ENCODE peak calls at places on chromosomes 6 and 20, in eight cellular contexts. L is activated gamma-delta T cell treated with Interleukin-2 at 50 U/mL for 16 hours; V is neural crest cell; R is 8988T; E is stimulated activated CD8-positive, alpha-beta memory T cell treated with anti-CD3 and anti-CD28 coated beads, Interleukin-4, amount 100 ng/mL, for 1 hour; I is choroid plexus epithelial cell; U is MM.1S; M is lung. W is an unnamed sample.

GRCh38 chr20:62936996-62937352 is 973 bp upstream of the GID8 start:
- DNase-seq in L (no peak), V (no peak), R (no peak), E (no peak), I (peak), U (peak), M (no peak), W (no peak)

GRCh38 chr6:45599053-45599452 is 221.3 kb upstream of the SUPT3H start:
- DNase-seq in L (no peak), V (no peak), R (no peak), E (no peak), I (peak), U (no peak), M (no peak), W (no peak)

GRCh38 chr6:43856005-43856765 is 86.2 kb downstream of the VEGFA start:
- DNase-seq in L (no peak), V (no peak), R (peak), E (no peak), I (peak), U (no peak), M (peak), W (no peak)

GRCh38 chr20:39214778-39215177 is 252.6 kb downstream of the DHX35 start:
- DNase-seq in L (no peak), V (no peak), R (no peak), E (no peak), I (no peak), U (no peak), M (no peak), W (no peak)

GRCh38 chr6:147244832-147245231 is 40.6 kb downstream of the STXBP5 start:
- DNase-seq in L (no peak), V (no peak), R (no peak), E (no peak), I (peak), U (no peak), M (no peak), W (no peak)

GRCh38 chr20:35008411-35009342 is 53.0 kb downstream of the MYH7B start:
- DNase-seq in L (no peak), V (no peak), R (no peak), E (no peak), I (no peak), U (no peak), M (no peak), W (no peak)

GRCh38 chr6:147283460-147283859 is 79.2 kb downstream of the STXBP5 start:
- DNase-seq in L (no peak), V (no peak), R (no peak), E (no peak), I (no peak), U (no peak), M (no peak), W (no peak)

GRCh38 chr6:7249946-7250643 is 62.9 kb downstream of the SSR1 start:
- DNase-seq in L (no peak), V (no peak), R (no peak), E (no peak), I (no peak), U (no peak), M (no peak), W (no peak)

GRCh38 chr6:167314180-167314821 is 10.6 kb upstream of the TTLL2 start:
- DNase-seq in L (no peak), V (no peak), R (no peak), E (no peak), I (no peak), U (no peak), M (no peak), W (peak)

GRCh38 chr6:5541751-5542432 is 280.6 kb downstream of the FARS2 start:
- DNase-seq in L (no peak), V (no peak), R (no peak), E (no peak), I (peak), U (no peak), M (no peak), W (peak)

GRCh38 chr6:15430947-15431405 is 185.1 kb downstream of the JARID2 start:
- DNase-seq in L (no peak), V (no peak), R (no peak), E (no peak), I (peak), U (no peak), M (no peak), W (no peak)

GRCh38 chr20:34538671-34539123 is 19.8 kb upstream of the MAP1LC3A start:
- DNase-seq in L (peak), V (peak), R (no peak), E (no peak), I (peak), U (peak), M (peak), W (no peak)

GRCh38 chr6:139016337-139017213 is 12.0 kb upstream of the ABRACL start:
- DNase-seq in L (no peak), V (no peak), R (no peak), E (no peak), I (no peak), U (no peak), M (no peak), W (no peak)

GRCh38 chr20:24027229-24027628 is 38.6 kb upstream of the GGTLC1 start:
- DNase-seq in L (peak), V (no peak), R (no peak), E (peak), I (peak), U (peak), M (peak), W (no peak)

GRCh38 chr6:105965042-105965760 is 120.9 kb upstream of the PRDM1 start:
- DNase-seq in L (no peak), V (no peak), R (no peak), E (no peak), I (no peak), U (no peak), M (no peak), W (no peak)

GRCh38 chr6:18293192-18293904 is 29.0 kb upstream of the DEK start:
- DNase-seq in L (no peak), V (no peak), R (no peak), E (no peak), I (peak), U (no peak), M (no peak), W (no peak)

GRCh38 chr20:17505664-17506517 is 25.3 kb downstream of the BFSP1 start:
- DNase-seq in L (peak), V (no peak), R (no peak), E (no peak), I (peak), U (no peak), M (no peak), W (no peak)

GRCh38 chr20:5722927-5723326 is 27.3 kb upstream of the SHLD1 start:
- DNase-seq in L (peak), V (no peak), R (no peak), E (no peak), I (no peak), U (no peak), M (no peak), W (no peak)

GRCh38 chr20:53032021-53033001 is 60.2 kb downstream of the TSHZ2 start:
- DNase-seq in L (no peak), V (no peak), R (no peak), E (no peak), I (peak), U (no peak), M (peak), W (no peak)

GRCh38 chr20:18443841-18444240 is 23.0 kb downstream of the DZANK1 start:
- DNase-seq in L (no peak), V (no peak), R (no peak), E (no peak), I (peak), U (no peak), M (no peak), W (no peak)

GRCh38 chr20:5510446-5510845 is 193.7 kb upstream of the PROKR2 start:
- DNase-seq in L (no peak), V (no peak), R (no peak), E (no peak), I (peak), U (no peak), M (no peak), W (no peak)

W was measured in NT2/D1.